ENCODE peak calls at places on chromosome 6, in four cellular contexts. Q, L, K and M are unnamed samples.
A peak's percentile ranks its signal among the peaks of the same experiment; 100 is the strongest.

GRCh38 chr6:56693246-56693607 is 50.5 kb upstream of the DST start:
- DNase-seq in Q (peak; percentile 87), L (no peak), K (peak; percentile 90), M (peak; percentile 99)

GRCh38 chr6:159969204-159969912 is 476 bp downstream of the IGF2R start:
- DNase-seq in Q (peak; percentile 17), L (peak; percentile 65), K (no peak), M (peak; percentile 23)

GRCh38 chr6:99334526-99335127 is 14.8 kb downstream of the FAXC start:
- DNase-seq in Q (peak; percentile 66), L (peak; percentile 87), K (no peak), M (peak; percentile 52)

GRCh38 chr6:46453221-46453620 is 38.0 kb downstream of the RCAN2 start:
- DNase-seq in Q (peak; percentile 70), L (no peak), K (peak; percentile 57), M (peak; percentile 96)

GRCh38 chr6:38771111-38771694 is 56.1 kb downstream of the DNAH8 start:
- DNase-seq in Q (no peak), L (no peak), K (no peak), M (peak; percentile 3)

GRCh38 chr6:73515204-73516101 is 5.4 kb downstream of the EEF1A1 start:
- DNase-seq in Q (peak; percentile 88), L (peak; percentile 72), K (no peak), M (peak; percentile 87)

GRCh38 chr6:149347067-149347466 is 29.6 kb downstream of the TAB2 start:
- DNase-seq in Q (no peak), L (no peak), K (peak; percentile 14), M (peak; percentile 64)

GRCh38 chr6:31729515-31729978 is 448 bp upstream of the DDAH2 start:
- DNase-seq in Q (peak; percentile 79), L (peak; percentile 98), K (no peak), M (peak; percentile 88)

GRCh38 chr6:18207949-18208348 is 52.7 kb downstream of the KDM1B start:
- DNase-seq in Q (no peak), L (no peak), K (no peak), M (no peak)

GRCh38 chr6:31125586-31126363 is 5.5 kb upstream of the CDSN start:
- DNase-seq in Q (peak; percentile 48), L (no peak), K (peak; percentile 65), M (peak; percentile 88)

GRCh38 chr6:159307246-159307790 is 138.1 kb downstream of the FNDC1 start:
- DNase-seq in Q (no peak), L (no peak), K (no peak), M (peak; percentile 90)

GRCh38 chr6:16831136-16831535 is 69.9 kb upstream of the ATXN1 start:
- DNase-seq in Q (no peak), L (no peak), K (no peak), M (no peak)

GRCh38 chr6:169902604-169903003 is 151.2 kb downstream of the ERMARD start:
- DNase-seq in Q (no peak), L (no peak), K (no peak), M (no peak)

GRCh38 chr6:136795996-136796395 is 3.7 kb upstream of the MAP3K5 start:
- DNase-seq in Q (peak; percentile 84), L (no peak), K (no peak), M (no peak)

GRCh38 chr6:165814669-165815068 is 151.6 kb upstream of the PDE10A start:
- DNase-seq in Q (no peak), L (no peak), K (no peak), M (no peak)

GRCh38 chr6:126017668-126018067 is 31.3 kb downstream of the TRMT11 start:
- DNase-seq in Q (no peak), L (no peak), K (no peak), M (no peak)

GRCh38 chr6:52155791-52156576 is 30.2 kb upstream of the IL17A start:
- DNase-seq in Q (no peak), L (peak; percentile 51), K (no peak), M (peak; percentile 36)

GRCh38 chr6:107543088-107543487 is 53.2 kb downstream of the SOBP start:
- DNase-seq in Q (no peak), L (no peak), K (no peak), M (no peak)

GRCh38 chr6:127606131-127606562 is 29.2 kb downstream of the C6orf58 start:
- DNase-seq in Q (peak; percentile 31), L (peak; percentile 80), K (no peak), M (peak; percentile 40)
- TF ChIP-seq CTCF in Q (peak; percentile 26), L (peak; percentile 72), K (no peak), M (peak; percentile 29)

GRCh38 chr6:161963181-161963580 is 689.3 kb upstream of the AGPAT4 start:
- DNase-seq in Q (no peak), L (no peak), K (no peak), M (no peak)

GRCh38 chr6:161959072-161959471 is 685.2 kb upstream of the AGPAT4 start:
- DNase-seq in Q (no peak), L (no peak), K (no peak), M (no peak)

GRCh38 chr6:161963634-161964244 is 689.9 kb upstream of the AGPAT4 start:
- DNase-seq in Q (no peak), L (peak; percentile 55), K (no peak), M (peak; percentile 1)

GRCh38 chr6:161961796-161962195 is 687.9 kb upstream of the AGPAT4 start:
- DNase-seq in Q (no peak), L (no peak), K (no peak), M (no peak)

GRCh38 chr6:161961046-161961445 is 687.2 kb upstream of the AGPAT4 start:
- DNase-seq in Q (no peak), L (no peak), K (no peak), M (no peak)
- H3K4me3 ChIP-seq in Q (no peak overlapping the region), L (no peak overlapping the region), K (no peak overlapping the region), M (no peak overlapping the region)

GRCh38 chr6:90113389-90113788 is 183.3 kb downstream of the BACH2 start:
- DNase-seq in Q (no peak), L (no peak), K (no peak), M (no peak)

GRCh38 chr6:90121982-90122381 is 174.7 kb downstream of the BACH2 start:
- DNase-seq in Q (peak; percentile 52), L (no peak), K (no peak), M (no peak)

GRCh38 chr6:90120327-90120726 is 176.3 kb downstream of the BACH2 start:
- DNase-seq in Q (no peak), L (no peak), K (no peak), M (no peak)

GRCh38 chr6:90119618-90120017 is 177.0 kb downstream of the BACH2 start:
- DNase-seq in Q (no peak), L (no peak), K (no peak), M (no peak)

GRCh38 chr6:90118581-90118980 is 178.1 kb downstream of the BACH2 start:
- DNase-seq in Q (no peak), L (no peak), K (no peak), M (no peak)
- TF ChIP-seq CTCF in Q (no peak), L (no peak), K (no peak), M (no peak)

GRCh38 chr6:43276180-43277082 is 21.6 kb upstream of the SLC22A7 start:
- DNase-seq in Q (no peak), L (peak; percentile 64), K (no peak), M (peak; percentile 15)

GRCh38 chr6:43273707-43274106 is 24.4 kb upstream of the SLC22A7 start:
- DNase-seq in Q (no peak), L (no peak), K (no peak), M (no peak)

GRCh38 chr6:43274916-43275597 is 23.0 kb upstream of the SLC22A7 start:
- DNase-seq in Q (no peak), L (peak; percentile 38), K (no peak), M (no peak)

GRCh38 chr6:43275782-43276179 is 22.3 kb upstream of the SLC22A7 start:
- DNase-seq in Q (no peak), L (peak; percentile 55), K (no peak), M (no peak)

DNA sequence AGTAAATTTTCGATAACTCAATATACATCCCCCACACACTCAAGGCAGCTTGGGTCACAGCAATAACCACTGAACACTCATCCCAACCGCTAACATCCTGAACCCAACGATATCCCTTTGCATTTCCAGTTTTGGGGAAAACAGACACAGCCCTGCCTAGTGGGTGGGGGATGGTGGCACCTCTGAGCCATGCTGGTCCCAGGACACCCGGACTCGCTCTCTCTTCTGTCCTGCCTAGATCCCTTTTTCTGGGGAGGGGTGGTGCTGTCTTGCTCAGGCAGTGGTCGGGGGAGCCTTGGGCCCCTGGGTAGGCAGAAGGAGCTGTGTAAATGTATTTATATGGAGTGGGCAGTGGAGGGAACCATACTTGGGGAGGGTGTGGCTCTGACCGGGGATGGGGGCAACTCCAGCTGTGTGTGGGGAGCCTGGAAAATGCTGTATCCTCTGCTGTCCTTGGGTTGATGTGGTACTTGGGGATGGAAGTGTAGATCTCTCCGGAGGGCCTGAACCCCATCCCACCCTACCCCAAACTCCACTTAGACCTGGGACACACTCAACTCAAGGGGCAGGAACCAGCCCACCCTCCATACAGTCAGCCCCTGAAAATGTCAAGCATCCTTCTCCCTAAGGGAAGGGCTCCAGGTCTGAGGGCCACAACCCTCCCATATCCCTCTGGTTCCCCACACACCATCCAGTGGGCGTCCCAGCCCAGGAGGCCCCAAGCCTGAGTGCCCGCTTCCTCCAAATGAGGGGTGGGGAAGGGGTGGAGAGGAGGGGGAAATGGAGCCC is 23.7 kb upstream of the SLC22A7 start:
- DNase-seq in Q (no peak), L (no peak), K (no peak), M (no peak)
- H3K4me3 ChIP-seq in Q (no peak overlapping the region), L (peak overlapping the region; percentile 78), K (no peak overlapping the region), M (no peak overlapping the region)